ENCODE peak calls at places on chromosome 6, in ten cellular contexts. H is naive thymus-derived CD4-positive, alpha-beta T cell; F is HCT116; I is mesendoderm; C is psoas muscle; V is transverse colon; S is ovary; K is lower lobe of right lung; W is small intestine; A is thoracic aorta. X is an unnamed sample.

GRCh38 chr6:122755901-122756300 is 23.6 kb upstream of the FABP7 start:
- DNase-seq in H (no peak), F (no peak), I (no peak), C (no peak), V (no peak), S (no peak), K (no peak), W (peak; percentile 61), A (no peak), X (no peak)

GRCh38 chr6:82878812-82879211 is 186.8 kb downstream of the UBE3D start:
- DNase-seq in H (no peak), F (no peak), I (no peak), C (no peak), V (no peak), S (no peak), K (no peak), W (no peak), A (no peak), X (no peak)

GRCh38 chr6:111076024-111076680 is 11.2 kb upstream of the SLC16A10 start:
- DNase-seq in H (no peak), F (no peak), I (no peak), C (no peak), V (no peak), S (no peak), K (no peak), W (no peak), A (no peak), X (no peak)

GRCh38 chr6:170173416-170173990 is 117.4 kb downstream of the DLL1 start:
- DNase-seq in H (no peak), F (no peak), I (no peak), C (peak; percentile 44), V (no peak), S (peak; percentile 16), K (no peak), W (no peak), A (no peak), X (no peak)

GRCh38 chr6:44696686-44697085 is 309.2 kb downstream of the CDC5L start:
- DNase-seq in H (no peak), F (no peak), I (peak; percentile 21), C (no peak), V (no peak), S (no peak), K (no peak), W (no peak), A (no peak), X (no peak)

GRCh38 chr6:130322673-130323268 is 43.0 kb upstream of the TMEM200A start:
- DNase-seq in H (peak; percentile 60), F (peak; percentile 48), I (peak; percentile 59), C (peak; percentile 53), V (peak; percentile 43), S (peak; percentile 37), K (no peak), W (peak; percentile 61), A (no peak), X (peak; percentile 35)

GRCh38 chr6:26157150-26157837 is 70.1 kb downstream of the HFE start:
- DNase-seq in H (peak; percentile 79), F (no peak), I (peak; percentile 92), C (peak; percentile 80), V (peak; percentile 77), S (peak; percentile 80), K (peak; percentile 73), W (peak; percentile 66), A (no peak), X (no peak)

GRCh38 chr6:110325197-110325596 is 33.0 kb downstream of the METTL24 start:
- DNase-seq in H (no peak), F (no peak), I (no peak), C (no peak), V (peak; percentile 21), S (no peak), K (no peak), W (peak; percentile 20), A (no peak), X (no peak)

GRCh38 chr6:141988954-141989705 is 143.6 kb upstream of the GJE1 start:
- DNase-seq in H (peak; percentile 30), F (peak; percentile 78), I (peak; percentile 93), C (no peak), V (no peak), S (no peak), K (no peak), W (peak; percentile 39), A (no peak), X (peak; percentile 63)

GRCh38 chr6:45900808-45901752 is 114.6 kb downstream of the CLIC5 start:
- DNase-seq in H (no peak), F (no peak), I (peak; percentile 55), C (no peak), V (no peak), S (no peak), K (no peak), W (no peak), A (no peak), X (no peak)

GRCh38 chr6:111759836-111760785 is 113.1 kb downstream of the FYN start:
- DNase-seq in H (peak; percentile 89), F (no peak), I (no peak), C (no peak), V (no peak), S (no peak), K (no peak), W (peak; percentile 52), A (no peak), X (no peak)

GRCh38 chr6:14883921-14884320 is 361.9 kb upstream of the JARID2 start:
- DNase-seq in H (no peak), F (no peak), I (peak; percentile 62), C (no peak), V (no peak), S (no peak), K (no peak), W (no peak), A (no peak), X (no peak)

GRCh38 chr6:129633529-129633928 is 76.4 kb downstream of the ARHGAP18 start:
- DNase-seq in H (no peak), F (no peak), I (no peak), C (no peak), V (no peak), S (no peak), K (no peak), W (no peak), A (no peak), X (no peak)

GRCh38 chr6:88913471-88913870 is 49.9 kb downstream of the RNGTT start:
- DNase-seq in H (no peak), F (no peak), I (no peak), C (no peak), V (no peak), S (no peak), K (no peak), W (no peak), A (no peak), X (no peak)

GRCh38 chr6:37478827-37479226 is 20.9 kb downstream of the CCDC167 start:
- DNase-seq in H (no peak), F (no peak), I (no peak), C (no peak), V (no peak), S (no peak), K (no peak), W (no peak), A (no peak), X (no peak)
- H3K36me3 ChIP-seq in H (peaks cover 22% of the 10 kb centered on the region), F (peaks cover 7% of the 10 kb centered on the region), I (peaks cover 14% of the 10 kb centered on the region), C (peaks cover 4% of the 10 kb centered on the region), V (peaks cover 4% of the 10 kb centered on the region), S (no peaks in the 10 kb centered on the region), K (peaks cover 100% of the 10 kb centered on the region), W (peaks cover 22% of the 10 kb centered on the region), A (peaks cover 68% of the 10 kb centered on the region), X (peaks cover 14% of the 10 kb centered on the region)

GRCh38 chr6:153564803-153565202 is 433.7 kb upstream of the RGS17 start:
- DNase-seq in H (no peak), F (no peak), I (peak; percentile 10), C (no peak), V (no peak), S (no peak), K (no peak), W (no peak), A (no peak), X (no peak)

GRCh38 chr6:153563001-153563400 is 431.9 kb upstream of the RGS17 start:
- DNase-seq in H (no peak), F (peak; percentile 8), I (peak; percentile 15), C (no peak), V (no peak), S (no peak), K (no peak), W (no peak), A (no peak), X (no peak)

DNA sequence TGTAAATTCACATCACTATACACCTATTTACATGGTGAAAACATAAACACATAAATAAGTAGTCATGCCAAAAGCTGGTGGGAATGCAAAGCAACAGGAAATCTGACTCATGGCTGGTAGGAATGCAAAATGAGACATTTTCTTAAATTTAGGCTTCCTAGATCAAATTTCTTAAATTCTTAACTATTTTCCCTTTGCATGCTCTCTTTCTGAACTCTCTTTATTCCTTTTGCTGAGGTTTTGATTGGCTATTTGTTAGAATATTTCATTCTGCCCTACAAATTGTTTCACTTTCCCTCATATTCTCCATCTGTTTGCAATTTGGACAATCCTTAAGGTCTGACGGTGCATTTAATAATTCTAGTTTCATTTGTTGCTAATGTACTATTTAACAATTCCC is 437.5 kb upstream of the RGS17 start:
- DNase-seq in H (no peak), F (no peak), I (peak; percentile 29), C (no peak), V (no peak), S (no peak), K (no peak), W (no peak), A (no peak), X (no peak)
- H3K27ac ChIP-seq in H (no peak overlapping the region), F (no peak overlapping the region), I (no peak overlapping the region), C (no peak overlapping the region), V (no peak overlapping the region), S (no peak overlapping the region), K (no peak overlapping the region), W (no peak overlapping the region), A (no peak overlapping the region), X (no peak overlapping the region)

DNA sequence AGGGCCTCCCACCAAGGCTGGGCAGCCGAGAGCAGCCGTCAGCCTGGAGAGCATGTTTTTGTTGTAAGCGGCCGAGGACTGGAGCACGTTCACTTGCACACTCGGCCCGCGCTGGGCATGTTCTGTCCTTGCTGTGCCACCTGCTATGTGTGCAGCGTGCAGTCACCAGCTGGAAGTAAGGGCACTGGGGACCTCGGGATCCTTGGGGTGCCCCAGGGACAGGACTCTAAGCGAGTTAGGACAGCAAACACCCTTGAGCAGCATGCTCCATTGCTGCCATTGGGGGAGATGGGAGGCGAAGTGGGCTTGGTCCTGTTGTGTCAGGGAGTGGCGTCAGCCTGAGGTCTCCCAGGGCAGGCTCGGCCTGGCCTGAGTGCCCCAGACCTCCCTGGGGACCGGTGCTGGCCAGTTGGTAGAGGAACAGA is 18.6 kb downstream of the DYNLT1 start:
- DNase-seq in H (no peak), F (no peak), I (no peak), C (no peak), V (no peak), S (no peak), K (no peak), W (no peak), A (no peak), X (no peak)
- H3K36me3 ChIP-seq in H (peaks cover 4% of the 10 kb centered on the region), F (peaks cover 18% of the 10 kb centered on the region), I (peaks cover 8% of the 10 kb centered on the region), C (no peaks in the 10 kb centered on the region), V (no peaks in the 10 kb centered on the region), S (no peaks in the 10 kb centered on the region), K (peaks cover 86% of the 10 kb centered on the region), W (peaks cover 3% of the 10 kb centered on the region), A (peaks cover 6% of the 10 kb centered on the region), X (peaks cover 23% of the 10 kb centered on the region)

DNA sequence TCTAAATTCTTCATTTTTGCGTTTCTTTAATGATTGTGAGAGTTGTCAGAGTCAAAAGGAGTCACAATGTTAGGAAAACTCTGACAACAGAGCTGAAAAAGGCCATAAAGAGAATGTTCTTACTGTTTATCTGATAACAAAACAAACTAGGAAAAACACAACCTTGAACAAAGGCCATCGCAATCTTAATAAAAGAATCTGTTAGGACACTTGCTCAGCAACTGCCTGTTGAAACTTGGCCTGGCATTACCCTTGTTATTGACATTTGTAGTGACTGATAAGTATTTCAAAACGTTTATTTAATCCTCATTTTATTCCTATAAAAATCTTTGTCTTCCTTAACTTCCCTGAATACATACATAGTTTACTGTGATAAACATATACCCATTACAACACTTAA is 15.7 kb downstream of the GSTA1 start:
- DNase-seq in H (no peak), F (no peak), I (no peak), C (no peak), V (no peak), S (no peak), K (no peak), W (peak; percentile 83), A (no peak), X (no peak)
- H3K27ac ChIP-seq in H (no peak overlapping the region), F (no peak overlapping the region), I (no peak overlapping the region), C (no peak overlapping the region), V (peak overlapping the region; percentile 20), S (no peak overlapping the region), K (no peak overlapping the region), W (no peak overlapping the region), A (no peak overlapping the region), X (no peak overlapping the region)